ENCODE peak calls at places on chromosomes 3 and 15, in four cellular contexts. X is SK-N-MC, Q is suprapubic skin, F is HL-60. A is an unnamed sample.

GRCh38 chr15:86121568-86121967 is 41.9 kb downstream of the AGBL1 start:
- DNase-seq in F (no peak), X (no peak), Q (no peak), A (no peak)

GRCh38 chr3:126081618-126082333 is 2.1 kb downstream of the SLC41A3 start:
- DNase-seq in Q (no peak), F (no peak), X (no peak), A (no peak)

GRCh38 chr15:45279024-45279697 is 27.1 kb downstream of the SLC28A2 start:
- DNase-seq in X (peak; percentile 85), Q (peak; percentile 98), F (peak; percentile 93), A (peak; percentile 91)

GRCh38 chr15:29045717-29046116 is 159.9 kb downstream of the APBA2 start:
- DNase-seq in Q (no peak), F (no peak), X (no peak), A (no peak)

GRCh38 chr3:195956577-195956976 is 48.2 kb upstream of the TNK2 start:
- DNase-seq in X (no peak), Q (no peak), F (no peak), A (no peak)

GRCh38 chr15:81259791-81260190 is 63.1 kb downstream of the IL16 start:
- DNase-seq in F (no peak), Q (no peak), X (no peak), A (no peak)

GRCh38 chr3:195270350-195271115 is 426 bp downstream of the XXYLT1 start:
- DNase-seq in X (no peak), F (peak; percentile 41), Q (no peak), A (peak; percentile 65)

GRCh38 chr3:139319428-139320402 is 24.1 kb upstream of the MRPS22 start:
- DNase-seq in X (no peak), Q (peak; percentile 44), F (no peak), A (no peak)

GRCh38 chr3:159169828-159170227 is 368.0 kb downstream of the MFSD1 start:
- DNase-seq in F (no peak), X (no peak), Q (no peak), A (no peak)

GRCh38 chr3:185807455-185808068 is 17.3 kb downstream of the IGF2BP2 start:
- DNase-seq in X (no peak), F (no peak), Q (no peak), A (no peak)

GRCh38 chr15:65723786-65724354 is 68.2 kb downstream of the DENND4A start:
- DNase-seq in X (no peak), Q (no peak), F (no peak), A (no peak)

GRCh38 chr3:178859386-178859785 is 212.2 kb downstream of the ZMAT3 start:
- DNase-seq in X (no peak), F (no peak), Q (no peak), A (no peak)

GRCh38 chr15:91468861-91469260 is 368.8 kb downstream of the SV2B start:
- DNase-seq in F (no peak), X (no peak), Q (no peak), A (no peak)

GRCh38 chr3:184145120-184145524 is 10.0 kb downstream of the EIF2B5 start:
- DNase-seq in X (no peak), Q (no peak), F (no peak), A (no peak)

GRCh38 chr3:30548605-30549004 is 57.8 kb upstream of the TGFBR2 start:
- DNase-seq in X (no peak), Q (no peak), F (no peak), A (no peak)

GRCh38 chr3:190491533-190492054 is 22.3 kb upstream of the IL1RAP start:
- DNase-seq in Q (no peak), X (no peak), F (no peak), A (no peak)

GRCh38 chr3:147415337-147415736 is 6.2 kb downstream of the ZIC1 start:
- DNase-seq in F (no peak), Q (no peak), X (no peak), A (no peak)

GRCh38 chr15:42364529-42364928 is 5.2 kb downstream of the CAPN3 start:
- DNase-seq in Q (no peak), X (peak; percentile 16), F (no peak), A (no peak)

GRCh38 chr3:14774431-14774830 is 44.3 kb upstream of the FGD5 start:
- DNase-seq in X (no peak), Q (peak; percentile 32), F (no peak), A (no peak)

GRCh38 chr15:40845511-40846284 is 1.9 kb downstream of the SPINT1 start:
- DNase-seq in F (no peak), Q (no peak), X (no peak), A (no peak)

GRCh38 chr3:194872669-194872977 is 186.9 kb downstream of the FAM43A start:
- DNase-seq in X (no peak), Q (no peak), F (no peak), A (no peak)

GRCh38 chr3:99479768-99480167 is 158.6 kb upstream of the COL8A1 start:
- DNase-seq in X (no peak), F (no peak), Q (no peak), A (no peak)

GRCh38 chr3:126100688-126101301 is 16.9 kb upstream of the SLC41A3 start:
- DNase-seq in F (no peak), X (no peak), Q (no peak), A (no peak)

GRCh38 chr3:52004158-52004787 is 8.6 kb upstream of the RPL29 start:
- DNase-seq in F (no peak), Q (no peak), X (no peak), A (no peak)

GRCh38 chr15:63331456-63331855 is 50.2 kb downstream of the CA12 start:
- DNase-seq in Q (no peak), X (no peak), F (no peak), A (no peak)

GRCh38 chr3:126152931-126153694 is 27.3 kb downstream of the ALDH1L1 start:
- DNase-seq in X (no peak), F (no peak), Q (no peak), A (no peak)

GRCh38 chr3:22734756-22735155 is 468.4 kb upstream of the UBE2E2 start:
- DNase-seq in F (no peak), X (no peak), Q (no peak), A (no peak)

DNA sequence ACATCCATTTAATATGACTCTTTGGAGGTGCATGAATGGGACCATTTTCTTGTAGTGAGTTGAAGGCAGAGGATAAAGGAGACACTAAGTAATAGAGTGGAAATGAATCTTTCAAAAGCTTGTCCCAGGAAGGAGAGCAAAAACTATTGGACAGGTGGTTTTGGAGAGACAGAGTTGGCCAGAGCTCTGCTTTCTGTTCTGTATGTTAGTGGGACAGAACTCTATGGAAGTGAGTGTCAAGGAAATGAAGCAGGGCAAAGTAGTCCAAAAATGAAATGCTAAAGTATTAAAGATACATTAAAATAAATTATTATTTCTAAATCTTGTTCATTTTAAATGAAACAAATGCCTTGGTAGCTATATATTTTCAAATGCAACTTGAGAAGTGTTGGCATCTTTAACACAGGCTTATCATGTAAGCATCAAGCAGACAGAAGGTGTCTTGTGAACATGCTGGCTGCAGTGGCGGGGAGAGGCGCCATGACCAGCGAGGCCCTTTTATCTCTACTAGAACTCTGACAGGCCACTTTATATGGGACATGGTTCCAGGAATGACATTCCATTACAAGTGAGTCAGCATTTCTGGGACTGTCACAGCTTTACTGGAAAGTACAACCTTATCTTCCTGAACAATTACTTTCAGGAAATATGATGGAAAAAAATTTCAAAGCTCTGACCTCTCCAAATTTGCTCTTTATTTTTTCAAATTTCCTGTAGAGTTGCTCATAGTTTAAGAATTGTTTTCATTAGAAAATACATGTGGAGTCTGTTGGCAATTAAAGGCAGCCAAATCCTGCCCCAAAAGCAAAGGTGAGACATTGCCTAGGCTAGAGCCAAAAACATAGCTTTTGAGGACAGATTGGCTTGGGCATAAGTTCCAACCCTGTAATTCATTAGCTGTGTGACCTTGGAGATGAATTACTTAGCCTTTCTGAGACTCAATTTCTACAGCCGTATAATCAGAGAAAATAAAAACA is 106.5 kb downstream of the ECT2 start:
- DNase-seq in F (no peak), Q (no peak), X (no peak), A (no peak)
- TF ChIP-seq POLR2AphosphoS5 in F (no peak), Q (no peak), X (no peak), A (no peak)

GRCh38 chr3:47265725-47266480 is 16.7 kb downstream of the KIF9 start:
- DNase-seq in F (no peak), Q (no peak), X (no peak), A (no peak)

GRCh38 chr3:47261301-47261700 is 21.3 kb downstream of the KIF9 start:
- DNase-seq in F (no peak), X (no peak), Q (no peak), A (no peak)

GRCh38 chr3:47265008-47265407 is 17.6 kb downstream of the KIF9 start:
- DNase-seq in Q (no peak), F (no peak), X (no peak), A (no peak)

GRCh38 chr3:47267490-47267824 is 15.1 kb downstream of the KIF9 start:
- DNase-seq in Q (no peak), F (no peak), X (no peak), A (no peak)

DNA sequence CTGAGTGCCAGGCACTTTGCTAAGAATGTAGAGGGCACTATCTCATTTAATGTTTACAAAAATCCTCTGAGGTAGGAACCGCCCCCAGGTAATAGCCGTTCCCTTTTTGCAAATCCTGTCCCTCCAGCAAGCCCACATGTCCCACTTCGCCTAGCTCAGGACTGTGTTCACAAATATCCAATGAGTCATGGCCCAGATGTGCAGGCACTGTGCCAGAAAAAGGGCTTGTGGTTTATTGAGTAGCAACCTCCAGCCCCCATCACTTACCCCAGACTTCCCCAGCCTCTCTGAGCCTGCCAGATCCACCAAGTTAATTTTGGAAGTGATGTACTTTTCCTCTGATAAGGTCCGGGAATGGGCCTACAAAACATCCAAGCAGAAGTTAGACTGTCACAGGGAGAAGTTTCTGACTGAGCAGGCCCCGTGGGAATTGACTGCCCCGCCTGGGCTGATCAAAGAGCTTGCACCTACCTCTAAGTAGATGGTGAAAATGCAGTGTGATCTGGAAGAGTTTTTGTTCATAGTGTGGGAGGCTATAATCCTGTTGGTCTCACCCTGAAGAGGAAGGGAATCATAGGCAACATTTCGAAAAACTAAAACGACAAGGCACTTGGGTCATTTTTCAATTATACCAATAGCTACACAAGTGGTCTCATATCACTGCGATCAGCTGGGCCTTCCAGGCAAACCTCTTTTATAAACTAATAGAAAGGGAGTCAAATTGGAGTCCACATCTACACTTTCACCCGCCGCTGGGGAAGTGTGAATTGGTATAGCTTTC is 15.7 kb downstream of the KIF9 start:
- DNase-seq in Q (peak; percentile 85), F (peak; percentile 82), X (peak; percentile 28), A (no peak)
- TF ChIP-seq POLR2AphosphoS5 in Q (no peak), F (peak; percentile 74), X (no peak), A (no peak)

DNA sequence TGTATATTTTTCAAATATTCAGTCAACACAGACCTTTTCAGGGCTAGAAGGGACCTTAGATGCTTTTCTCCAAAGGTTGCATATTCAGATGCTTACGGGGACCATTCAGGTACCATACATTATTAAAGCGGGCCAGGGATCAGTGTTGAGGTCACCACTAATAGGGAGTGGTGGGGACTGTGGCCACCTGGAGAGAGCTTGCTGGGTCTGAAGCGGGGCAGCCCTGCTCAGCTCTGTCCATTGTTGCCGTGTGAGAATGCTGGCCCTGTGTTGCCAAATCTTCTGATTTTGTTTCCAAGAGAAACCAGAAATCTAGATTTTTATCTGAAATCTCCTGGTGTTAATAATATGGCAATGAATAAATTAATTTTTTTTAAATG is 23.7 kb downstream of the ABHD2 start:
- DNase-seq in Q (no peak), X (no peak), F (no peak), A (no peak)
- TF ChIP-seq POLR2AphosphoS5 in Q (no peak), X (no peak), F (no peak), A (no peak)

DNA sequence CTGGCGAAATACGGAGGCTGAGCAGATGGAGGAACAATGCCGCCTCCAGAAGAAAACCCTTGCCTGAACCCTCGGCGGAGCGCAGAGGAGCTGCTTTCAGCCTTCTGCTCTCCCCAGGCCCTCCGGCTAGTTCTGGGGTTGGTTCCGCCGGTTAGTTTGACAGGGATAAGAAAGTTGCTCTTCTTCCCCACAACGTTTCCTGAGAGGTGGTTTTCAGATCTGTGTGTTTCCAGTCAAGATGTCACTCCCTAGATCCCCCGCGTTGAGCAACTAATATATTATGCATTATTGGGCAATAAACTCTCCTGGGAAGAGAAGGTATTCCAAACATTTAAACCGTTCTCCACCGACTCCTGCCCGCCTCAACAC is 551 bp downstream of the NLGN1 start:
- DNase-seq in X (peak; percentile 81), Q (no peak), F (no peak), A (no peak)
- TF ChIP-seq POLR2AphosphoS5 in X (peak; percentile 47), Q (no peak), F (no peak), A (no peak)

GRCh38 chr3:113157408-113157980 is 53.9 kb upstream of the BOC start:
- DNase-seq in Q (peak; percentile 77), F (no peak), X (no peak), A (no peak)
- TF ChIP-seq POLR2AphosphoS5 in Q (no peak), F (no peak), X (no peak), A (no peak)